ENCODE peak calls at places on chromosomes 11 and 22, in nine cellular contexts. F is kidney; M is CD8-positive, alpha-beta memory T cell; B is psoas muscle; Q is neural progenitor cell; E is DND-41; J is testis; L is left ventricle myocardium inferior; W is right lobe of liver. T is an unnamed sample. For H3K36me3, the result is how much of the 10 kb centered on the place peaks cover.

GRCh38 chr22:19612866-19613572 is 88.8 kb upstream of the CLDN5 start:
- DNase-seq in F (no peak), M (no peak), B (no peak), Q (no peak), E (no peak), J (no peak), L (no peak), W (no peak), T (no peak)

GRCh38 chr11:44444770-44445321 is 120.6 kb upstream of the CD82 start:
- DNase-seq in F (no peak), M (no peak), B (no peak), Q (no peak), E (no peak), J (no peak), L (no peak), W (no peak), T (no peak)

GRCh38 chr11:1160231-1161101 is 2.7 kb downstream of the MUC5AC start:
- DNase-seq in F (peak), M (no peak), B (peak), Q (no peak), E (no peak), J (peak), L (peak), W (no peak), T (no peak)

GRCh38 chr11:16223558-16223957 is 132.8 kb downstream of the SOX6 start:
- DNase-seq in F (no peak), M (no peak), B (no peak), Q (no peak), E (no peak), J (no peak), L (no peak), W (no peak), T (no peak)

GRCh38 chr11:73640567-73640966 is 5.8 kb upstream of the PLEKHB1 start:
- DNase-seq in F (no peak), M (no peak), B (no peak), Q (no peak), E (no peak), J (no peak), L (no peak), W (no peak), T (no peak)

GRCh38 chr22:42080287-42080686 is 787 bp downstream of the SMDT1 start:
- DNase-seq in F (no peak), M (no peak), B (no peak), Q (peak), E (peak), J (peak), L (no peak), W (no peak), T (no peak)

GRCh38 chr11:68414457-68415221 is 45.9 kb upstream of the PPP6R3 start:
- DNase-seq in F (no peak), M (no peak), B (no peak), Q (no peak), E (no peak), J (no peak), L (no peak), W (no peak), T (no peak)

GRCh38 chr11:80595011-80595410 is 1154.2 kb upstream of the TENM4 start:
- DNase-seq in F (no peak), M (no peak), B (no peak), Q (no peak), E (no peak), J (no peak), L (no peak), W (no peak), T (no peak)

GRCh38 chr11:119299416-119299815 is 17.5 kb downstream of the MCAM start:
- DNase-seq in F (no peak), M (no peak), B (no peak), Q (no peak), E (no peak), J (no peak), L (no peak), W (no peak), T (no peak)

GRCh38 chr11:65852508-65853248 is 5.3 kb downstream of the CFL1 start:
- DNase-seq in F (peak), M (no peak), B (no peak), Q (peak), E (peak), J (no peak), L (no peak), W (no peak), T (no peak)

GRCh38 chr11:64351136-64351631 is 7.8 kb upstream of the RPS6KA4 start:
- DNase-seq in F (no peak), M (no peak), B (no peak), Q (no peak), E (no peak), J (no peak), L (no peak), W (no peak), T (peak)

GRCh38 chr22:46023558-46023981 is 46.6 kb upstream of the WNT7B start:
- DNase-seq in F (peak), M (no peak), B (no peak), Q (no peak), E (no peak), J (no peak), L (peak), W (peak), T (no peak)

GRCh38 chr22:46025973-46026906 is 49.3 kb upstream of the WNT7B start:
- DNase-seq in F (peak), M (no peak), B (no peak), Q (no peak), E (no peak), J (no peak), L (peak), W (peak), T (no peak)

GRCh38 chr22:46025225-46025972 is 48.4 kb upstream of the WNT7B start:
- DNase-seq in F (peak), M (no peak), B (no peak), Q (no peak), E (no peak), J (no peak), L (peak), W (peak), T (no peak)

GRCh38 chr22:46022881-46023512 is 46.0 kb upstream of the WNT7B start:
- DNase-seq in F (no peak), M (no peak), B (no peak), Q (no peak), E (no peak), J (no peak), L (no peak), W (peak), T (no peak)

GRCh38 chr22:46024136-46024840 is 47.3 kb upstream of the WNT7B start:
- DNase-seq in F (peak), M (no peak), B (no peak), Q (no peak), E (no peak), J (no peak), L (peak), W (peak), T (no peak)
- H3K27ac ChIP-seq in F (no peak), M (no peak), B (no peak), Q (no peak), E (no peak), J (no peak), L (peak), W (no peak), T (no peak)

GRCh38 chr11:85977751-85978160 is 91.1 kb downstream of the PICALM start:
- DNase-seq in F (no peak), M (no peak), B (no peak), Q (no peak), E (no peak), J (no peak), L (no peak), W (no peak), T (no peak)
- H3K36me3 ChIP-seq in F (under half), M (under half), B (half or more), Q (under half), E (half or more), J (under half), L (half or more), W (half or more), T (under half)

GRCh38 chr22:46651316-46651715 is 31.1 kb downstream of the GRAMD4 start:
- DNase-seq in F (no peak), M (no peak), B (no peak), Q (no peak), E (no peak), J (no peak), L (no peak), W (no peak), T (no peak)
- H3K27ac ChIP-seq in F (no peak), M (no peak), B (peak), Q (no peak), E (peak), J (no peak), L (peak), W (peak), T (no peak)

DNA sequence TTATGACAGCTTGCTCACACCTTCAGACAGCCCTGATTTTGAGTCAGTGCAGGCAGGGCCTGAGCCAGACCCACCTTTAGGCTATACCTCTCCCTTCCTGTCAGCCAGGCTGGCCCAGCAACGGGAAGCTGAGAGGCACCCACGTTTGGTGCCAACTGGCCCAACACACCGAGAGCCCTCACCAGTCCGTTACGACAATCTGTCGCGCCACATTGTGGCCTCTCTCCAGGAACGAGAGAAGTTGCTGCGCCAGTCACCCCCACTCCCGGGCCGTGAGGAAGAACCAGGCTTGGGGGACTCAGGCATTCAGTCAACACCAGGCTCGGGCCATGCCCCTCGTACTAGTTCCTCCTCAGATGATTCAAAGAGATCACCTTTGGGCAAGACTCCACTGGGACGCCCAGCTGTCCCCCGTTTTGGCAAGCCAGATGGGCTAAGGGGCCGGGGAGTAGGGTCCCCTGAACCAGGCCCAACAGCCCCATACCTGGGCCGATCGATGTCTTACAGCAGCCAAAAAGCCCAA is 13.1 kb downstream of the MED19 start:
- DNase-seq in F (no peak), M (no peak), B (no peak), Q (no peak), E (no peak), J (no peak), L (no peak), W (no peak), T (no peak)
- H3K36me3 ChIP-seq in F (half or more), M (under half), B (half or more), Q (under half), E (half or more), J (under half), L (half or more), W (half or more), T (half or more)

GRCh38 chr22:49046546-49047305 is 780.9 kb downstream of the BRD1 start:
- DNase-seq in F (no peak), M (no peak), B (no peak), Q (peak), E (peak), J (peak), L (no peak), W (peak), T (peak)
- H3K27ac ChIP-seq in F (no peak), M (no peak), B (no peak), Q (no peak), E (no peak), J (no peak), L (no peak), W (no peak), T (peak)

GRCh38 chr11:32594272-32594671 is 10.6 kb downstream of the EIF3M start:
- DNase-seq in F (no peak), M (no peak), B (no peak), Q (no peak), E (no peak), J (no peak), L (no peak), W (no peak), T (no peak)
- H3K36me3 ChIP-seq in F (under half), M (under half), B (half or more), Q (under half), E (half or more), J (under half), L (half or more), W (half or more), T (half or more)

DNA sequence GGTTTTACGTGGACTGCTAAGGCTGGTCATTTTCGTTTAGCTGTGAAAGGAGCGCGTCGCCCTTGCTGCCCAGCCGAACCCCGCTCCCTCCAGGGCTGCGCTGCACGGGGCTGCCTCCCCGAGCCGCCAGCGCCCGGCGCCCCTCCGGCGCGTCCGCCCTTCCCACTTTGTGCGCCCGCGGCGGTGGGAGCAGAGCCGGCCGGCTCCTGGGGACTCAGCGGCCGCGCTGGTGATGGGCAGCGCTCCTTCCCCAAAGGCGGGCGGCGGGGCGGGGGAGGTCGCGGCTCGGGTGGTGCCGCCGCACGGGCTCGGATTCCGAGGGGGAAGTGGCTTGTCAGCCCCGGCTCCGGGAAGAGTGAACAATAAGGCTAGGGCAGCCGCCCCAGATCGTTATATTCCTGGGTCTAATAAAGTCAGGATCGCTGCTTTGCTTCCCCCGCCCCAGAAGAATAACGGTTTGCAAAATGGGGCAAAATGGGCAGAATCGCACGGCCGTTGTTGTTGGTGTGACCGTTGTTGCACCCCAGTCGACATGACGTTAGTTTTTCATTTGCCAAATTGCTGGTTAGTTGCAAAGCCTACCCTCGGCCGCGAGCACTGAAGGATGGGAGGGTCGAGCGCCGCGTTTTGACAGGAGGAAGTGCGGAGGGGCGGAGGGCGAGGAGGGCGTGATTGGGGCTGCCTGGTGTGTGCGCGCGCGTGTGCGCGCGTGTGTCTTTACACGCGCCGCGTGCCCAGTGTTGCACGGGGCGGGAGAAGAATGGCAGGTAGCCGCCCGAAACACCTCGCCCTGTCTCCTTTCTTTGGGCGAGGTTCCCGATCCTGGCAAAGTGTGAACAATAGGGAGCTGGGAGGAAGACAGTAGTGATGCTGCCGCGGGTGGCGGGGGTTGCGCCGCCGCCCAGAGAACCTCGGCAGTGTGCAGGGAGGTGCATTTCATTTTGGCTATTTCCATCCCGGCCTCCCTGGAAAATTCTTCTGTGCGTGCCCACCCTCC is 829 bp downstream of the NCAM1 start:
- DNase-seq in F (peak), M (no peak), B (peak), Q (peak), E (no peak), J (peak), L (peak), W (peak), T (peak)
- H3K27ac ChIP-seq in F (no peak), M (no peak), B (no peak), Q (no peak), E (no peak), J (no peak), L (peak), W (no peak), T (peak)

T was measured in WERI-Rb-1.